ENCODE peak calls at places on chromosome 5, in eight cellular contexts. K is HCT116, P is gastrocnemius medialis, C is GM23338, F is heart right ventricle, U is IMR-90, S is hepatocyte, B is heart left ventricle. I is an unnamed sample.

GRCh38 chr5:73985145-73985544 is 359.1 kb downstream of the ARHGEF28 start:
- DNase-seq in B (no peak), S (peak; percentile 30), U (peak; percentile 45), K (peak; percentile 7), F (no peak), P (no peak), C (peak; percentile 36), I (peak; percentile 25)

GRCh38 chr5:106825379-106825778 is 845.4 kb downstream of the EFNA5 start:
- DNase-seq in C (no peak), K (no peak), U (peak; percentile 2), S (no peak), F (no peak), P (no peak), B (no peak), I (no peak)

GRCh38 chr5:3011764-3012017 is 260.2 kb upstream of the IRX2 start:
- DNase-seq in K (no peak), S (no peak), C (no peak), B (no peak), P (no peak), U (no peak), F (no peak), I (peak; percentile 28)

GRCh38 chr5:16937503-16938161 is 1.5 kb upstream of the MYO10 start:
- DNase-seq in F (no peak), B (no peak), S (no peak), P (no peak), C (no peak), K (no peak), U (no peak), I (no peak)

GRCh38 chr5:152595327-152595890 is 190.3 kb upstream of the NMUR2 start:
- DNase-seq in B (no peak), S (no peak), P (no peak), F (no peak), C (no peak), U (no peak), K (no peak), I (no peak)

GRCh38 chr5:52757991-52758390 is 29.7 kb upstream of the ITGA1 start:
- DNase-seq in K (no peak), P (no peak), U (no peak), S (no peak), F (no peak), C (no peak), B (no peak), I (no peak)

GRCh38 chr5:130141689-130142320 is 237.5 kb downstream of the CHSY3 start:
- DNase-seq in U (no peak), F (peak; percentile 15), K (no peak), S (peak; percentile 70), C (peak; percentile 67), P (no peak), B (peak; percentile 18), I (no peak)

GRCh38 chr5:2029206-2029605 is 146.5 kb upstream of the IRX4 start:
- DNase-seq in K (no peak), B (no peak), F (no peak), S (no peak), C (no peak), U (no peak), P (no peak), I (no peak)

GRCh38 chr5:94218374-94218773 is 400.0 kb downstream of the KIAA0825 start:
- DNase-seq in S (no peak), K (no peak), F (no peak), P (no peak), C (peak; percentile 17), B (no peak), U (peak; percentile 86), I (no peak)

GRCh38 chr5:169300468-169301385 is at the start of gene SLIT3:
- DNase-seq in U (peak; percentile 47), P (peak; percentile 46), K (no peak), F (peak; percentile 72), B (peak; percentile 61), C (peak; percentile 89), S (peak; percentile 91), I (peak; percentile 78)

GRCh38 chr5:96194597-96194996 is 232.9 kb upstream of the ELL2 start:
- DNase-seq in S (no peak), U (no peak), K (no peak), C (no peak), B (no peak), F (no peak), P (no peak), I (no peak)

GRCh38 chr5:131944700-131945550 is 538 bp downstream of the MEIKIN start:
- DNase-seq in F (no peak), K (no peak), U (no peak), S (no peak), C (peak; percentile 21), B (no peak), P (no peak), I (no peak)

GRCh38 chr5:140366770-140367630 is 7.0 kb downstream of the SLC4A9 start:
- DNase-seq in U (no peak), C (peak; percentile 22), F (no peak), K (no peak), S (no peak), B (no peak), P (no peak), I (no peak)

GRCh38 chr5:10332301-10332700 is 21.2 kb upstream of the MARCHF6 start:
- DNase-seq in F (no peak), B (no peak), U (no peak), P (no peak), C (no peak), K (no peak), S (no peak), I (no peak)

GRCh38 chr5:142779163-142779562 is 9.0 kb downstream of the ARHGAP26 start:
- DNase-seq in B (peak; percentile 53), F (no peak), C (peak; percentile 43), K (no peak), P (no peak), S (no peak), U (no peak), I (no peak)

GRCh38 chr5:95066048-95066447 is 218.8 kb downstream of the MCTP1 start:
- DNase-seq in K (no peak), P (no peak), B (no peak), C (no peak), F (no peak), S (no peak), U (no peak), I (no peak)

GRCh38 chr5:173498871-173499470 is 117.5 kb downstream of the BOD1 start:
- DNase-seq in B (no peak), S (no peak), P (peak; percentile 41), K (no peak), C (peak; percentile 56), U (peak; percentile 23), F (no peak), I (no peak)

GRCh38 chr5:2695200-2695891 is 56.1 kb downstream of the IRX2 start:
- DNase-seq in P (no peak), U (no peak), F (no peak), C (no peak), S (peak; percentile 62), K (no peak), B (no peak), I (no peak)

DNA sequence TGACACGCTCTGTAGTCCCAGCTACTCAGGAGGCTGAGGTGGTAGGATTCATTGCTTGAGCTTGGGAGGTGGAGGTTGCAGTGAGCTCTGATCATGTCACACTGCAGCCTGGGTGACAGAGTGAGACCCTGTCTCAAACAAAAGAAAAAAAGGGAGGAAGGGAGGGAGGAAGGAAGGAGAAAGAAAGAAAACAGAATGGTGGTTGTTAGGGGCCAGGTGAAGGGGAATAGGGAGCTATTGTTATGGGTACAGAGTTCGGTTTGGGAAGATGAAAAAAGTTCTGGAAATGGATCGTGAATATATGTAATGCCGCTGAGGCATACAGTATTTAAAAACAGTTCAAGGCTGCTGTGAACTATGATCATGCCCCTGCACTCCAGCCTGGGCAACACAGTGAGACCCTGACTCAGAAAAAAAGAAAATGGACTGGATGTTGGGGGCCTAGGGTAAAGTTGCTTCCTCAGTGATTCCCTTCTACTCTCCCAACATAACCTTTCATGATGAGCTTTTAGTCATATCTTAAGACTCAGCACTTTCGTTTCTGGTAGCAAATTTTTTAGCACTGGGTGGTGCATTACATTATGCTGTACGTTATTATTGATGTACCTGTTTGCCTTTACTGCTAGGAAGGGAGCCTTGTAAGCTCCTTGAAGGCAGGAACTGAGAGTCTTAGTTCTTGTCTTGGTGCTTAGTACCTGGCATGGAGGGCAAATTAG is 4.0 kb downstream of the CTNNA1 start:
- DNase-seq in P (no peak), F (no peak), C (no peak), K (no peak), S (no peak), B (no peak), U (no peak), I (no peak)
- H3K4me1 ChIP-seq in P (peaks cover 38% of the 10 kb centered on the region), F (peaks cover 55% of the 10 kb centered on the region), C (peaks cover 37% of the 10 kb centered on the region), K (peaks cover 14% of the 10 kb centered on the region), S (peaks cover 6% of the 10 kb centered on the region), B (peaks cover 30% of the 10 kb centered on the region), U (peaks cover 14% of the 10 kb centered on the region), I (peaks cover 45% of the 10 kb centered on the region)

DNA sequence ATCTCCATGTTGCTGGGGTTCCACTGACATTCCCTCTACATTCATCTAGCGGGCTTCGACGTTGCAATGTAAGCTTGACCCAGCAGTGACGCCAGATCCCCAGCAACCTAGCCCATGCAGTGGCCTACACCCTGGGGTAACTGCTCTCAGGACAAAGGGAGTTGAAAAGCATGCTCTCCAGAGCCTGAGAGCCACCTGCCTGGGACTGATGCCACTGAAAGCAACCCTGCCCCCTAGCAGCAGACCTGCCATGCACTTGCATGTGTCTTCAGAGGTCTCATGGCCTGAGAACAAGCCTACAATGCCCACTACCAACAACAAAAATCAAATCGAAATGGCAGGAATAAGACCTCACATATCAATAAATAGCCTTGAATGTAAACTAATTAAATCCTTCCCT is 330.3 kb downstream of the TRIM36 start:
- DNase-seq in K (no peak), B (no peak), S (no peak), C (peak; percentile 28), F (no peak), U (no peak), P (no peak), I (no peak)
- TF ChIP-seq CTCF in K (no peak), B (no peak), S (no peak), C (peak; percentile 50), F (no peak), U (no peak), P (no peak), I (no peak)

DNA sequence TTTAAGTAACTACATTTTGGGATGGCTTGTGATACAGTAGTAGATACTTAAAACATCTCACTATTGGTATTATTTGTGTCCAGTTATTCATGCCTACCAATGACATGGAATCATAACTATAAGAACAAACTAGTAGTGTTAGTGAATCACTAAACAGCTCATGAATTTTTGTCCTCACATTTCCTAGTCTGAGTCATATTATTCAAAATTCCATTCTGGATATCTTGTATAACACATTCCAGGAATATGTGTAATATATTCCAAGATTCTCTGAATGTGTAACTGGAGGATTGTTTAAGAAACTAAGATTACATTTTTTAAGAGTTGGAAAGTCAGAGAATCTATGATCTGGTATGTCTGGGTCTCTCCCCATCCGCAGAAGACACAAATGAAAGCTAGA is 565.3 kb upstream of the ZNF608 start:
- DNase-seq in P (no peak), C (no peak), S (no peak), B (no peak), K (no peak), F (no peak), U (peak; percentile 94), I (no peak)
- H3K27ac ChIP-seq in P (no peak overlapping the region), C (no peak overlapping the region), S (no peak overlapping the region), B (no peak overlapping the region), K (no peak overlapping the region), F (no peak overlapping the region), U (peak overlapping the region; percentile 70), I (peak overlapping the region; percentile 6)

DNA sequence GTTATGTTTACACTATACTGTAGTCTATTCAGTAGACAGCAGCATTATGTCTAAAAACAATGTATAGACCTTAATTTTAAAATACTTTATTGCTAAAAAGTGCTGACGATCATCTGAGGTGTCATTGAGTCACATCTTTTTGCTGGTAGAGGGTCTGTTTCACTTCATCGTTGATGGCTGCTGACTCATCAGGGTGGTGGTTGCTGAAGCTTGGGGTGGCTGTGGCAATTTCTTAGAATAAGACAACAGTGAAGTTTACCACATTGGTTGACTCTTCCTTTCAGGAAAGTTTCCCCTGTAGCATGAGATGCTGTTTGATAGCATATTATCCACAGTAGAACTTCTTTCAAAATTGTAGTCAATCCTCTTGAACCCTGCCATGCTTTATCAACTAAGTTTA is 150.3 kb downstream of the FBXL7 start:
- DNase-seq in C (no peak), B (no peak), U (no peak), S (no peak), P (no peak), K (no peak), F (no peak), I (no peak)
- H3K4me1 ChIP-seq in C (peaks cover 27% of the 10 kb centered on the region), B (peaks cover 10% of the 10 kb centered on the region), U (peaks cover 2% of the 10 kb centered on the region), S (no peaks in the 10 kb centered on the region), P (no peaks in the 10 kb centered on the region), K (no peaks in the 10 kb centered on the region), F (peaks cover 10% of the 10 kb centered on the region), I (peaks cover 29% of the 10 kb centered on the region)